ENCODE peak calls at places on chromosomes 4 and X, in seven cellular contexts. M, C, R, Q, T, K and O are unnamed samples.

GRCh38 chrX:103878466-103879151 is 46.6 kb upstream of the RAB9B start:
- DNase-seq in M (peak; percentile 15), C (no peak), R (peak; percentile 75), Q (no peak), T (no peak), K (no peak), O (peak; percentile 77)

GRCh38 chr4:167775374-167775773 is 317.0 kb upstream of the ANXA10 start:
- DNase-seq in M (no peak), C (no peak), R (no peak), Q (no peak), T (no peak), K (no peak), O (peak; percentile 69)

GRCh38 chrX:54808109-54808604 is 612 bp downstream of the MAGED2 start:
- DNase-seq in M (peak; percentile 83), C (peak; percentile 79), R (peak; percentile 53), Q (peak; percentile 79), T (peak; percentile 73), K (peak; percentile 65), O (no peak)

GRCh38 chrX:40008841-40009461 is 88.8 kb downstream of the BCOR start:
- DNase-seq in M (peak; percentile 60), C (peak; percentile 73), R (peak; percentile 43), Q (peak; percentile 69), T (no peak), K (no peak), O (no peak)

GRCh38 chr4:139709660-139710059 is 44.0 kb downstream of the MGST2 start:
- DNase-seq in M (no peak), C (no peak), R (no peak), Q (no peak), T (no peak), K (no peak), O (no peak)

GRCh38 chr4:132792305-132792704 is 356.8 kb upstream of the PCDH10 start:
- DNase-seq in M (no peak), C (no peak), R (no peak), Q (no peak), T (no peak), K (no peak), O (no peak)

GRCh38 chr4:134470544-134470943 is 269.0 kb upstream of the PABPC4L start:
- DNase-seq in M (no peak), C (no peak), R (no peak), Q (no peak), T (no peak), K (peak; percentile 58), O (peak; percentile 20)

GRCh38 chr4:1708581-1708980 is 3.5 kb downstream of the SLBP start:
- DNase-seq in M (no peak), C (no peak), R (no peak), Q (no peak), T (no peak), K (no peak), O (no peak)

GRCh38 chrX:77442728-77443127 is 4.5 kb upstream of the FGF16 start:
- DNase-seq in M (no peak), C (no peak), R (peak; percentile 84), Q (no peak), T (no peak), K (no peak), O (peak; percentile 56)

GRCh38 chr4:89270792-89271191 is 36.8 kb downstream of the GPRIN3 start:
- DNase-seq in M (no peak), C (no peak), R (no peak), Q (no peak), T (no peak), K (no peak), O (no peak)

GRCh38 chr4:89266128-89266527 is 41.5 kb downstream of the GPRIN3 start:
- DNase-seq in M (no peak), C (no peak), R (no peak), Q (no peak), T (no peak), K (no peak), O (no peak)

GRCh38 chr4:89267392-89267791 is 40.2 kb downstream of the GPRIN3 start:
- DNase-seq in M (peak; percentile 41), C (no peak), R (no peak), Q (no peak), T (no peak), K (no peak), O (no peak)

GRCh38 chr4:89268572-89269180 is 38.9 kb downstream of the GPRIN3 start:
- DNase-seq in M (no peak), C (no peak), R (no peak), Q (no peak), T (peak; percentile 25), K (no peak), O (no peak)

GRCh38 chr4:89269267-89269666 is 38.3 kb downstream of the GPRIN3 start:
- DNase-seq in M (no peak), C (no peak), R (no peak), Q (no peak), T (no peak), K (no peak), O (no peak)
- H3K27ac ChIP-seq in M (no peak overlapping the region), C (no peak overlapping the region), R (no peak overlapping the region), Q (no peak overlapping the region), T (no peak overlapping the region), K (no peak overlapping the region), O (no peak overlapping the region)

GRCh38 chrX:153726286-153727107 is 1.8 kb downstream of the ABCD1 start:
- DNase-seq in M (peak; percentile 67), C (no peak), R (peak; percentile 73), Q (peak; percentile 82), T (peak; percentile 43), K (peak; percentile 93), O (no peak)
- H3K4me1 ChIP-seq in M (peaks cover 42% of the 10 kb centered on the region), C (peaks cover 52% of the 10 kb centered on the region), R (peaks cover 18% of the 10 kb centered on the region), Q (peaks cover 27% of the 10 kb centered on the region), T (no peaks in the 10 kb centered on the region), K (peaks cover 43% of the 10 kb centered on the region), O (no peaks in the 10 kb centered on the region)

DNA sequence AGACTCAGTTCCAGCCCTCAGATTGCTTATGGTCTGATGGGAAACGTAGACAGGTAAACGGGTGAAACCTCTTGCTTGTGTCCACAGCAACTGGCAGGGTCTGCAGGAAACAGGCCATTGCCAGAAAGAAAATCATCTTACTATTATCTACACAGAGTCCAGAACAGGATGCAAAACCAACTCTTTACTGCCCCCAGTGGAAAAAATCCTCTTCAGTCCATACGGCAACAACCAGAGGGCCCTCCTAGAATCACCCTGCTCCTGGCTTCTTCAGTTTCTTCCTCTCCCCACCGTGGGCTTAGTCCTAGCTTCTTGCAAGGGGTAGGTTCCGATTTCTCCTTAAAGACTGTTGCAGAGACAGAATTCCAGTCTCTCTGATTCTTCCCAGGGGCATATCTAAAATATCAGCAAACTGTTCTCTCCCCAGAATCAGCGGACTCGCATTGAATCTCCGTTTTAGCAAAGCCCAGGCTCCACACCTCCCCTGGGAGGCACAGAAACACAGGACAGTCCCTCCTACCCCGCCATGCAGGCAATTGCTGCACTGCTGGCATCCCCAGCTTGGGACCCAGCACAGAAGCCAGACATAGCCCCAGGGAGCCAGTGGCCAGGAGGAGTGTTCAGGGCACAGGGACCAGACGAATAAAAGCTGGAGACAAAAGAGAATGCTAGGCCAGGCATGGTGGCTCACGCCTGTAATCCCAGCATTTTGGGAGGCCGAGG is 41.0 kb upstream of the SH3RF1 start:
- DNase-seq in M (peak; percentile 32), C (no peak), R (peak; percentile 60), Q (no peak), T (peak; percentile 36), K (peak; percentile 60), O (peak; percentile 23)
- H3K27ac ChIP-seq in M (no peak overlapping the region), C (no peak overlapping the region), R (no peak overlapping the region), Q (no peak overlapping the region), T (no peak overlapping the region), K (no peak overlapping the region), O (no peak overlapping the region)

GRCh38 chr4:23853986-23854385 is 35.9 kb downstream of the PPARGC1A start:
- DNase-seq in M (no peak), C (no peak), R (no peak), Q (no peak), T (no peak), K (no peak), O (no peak)

GRCh38 chr4:23857353-23857752 is 32.5 kb downstream of the PPARGC1A start:
- DNase-seq in M (no peak), C (no peak), R (peak; percentile 21), Q (no peak), T (no peak), K (no peak), O (peak; percentile 4)

GRCh38 chr4:23851455-23851854 is 38.4 kb downstream of the PPARGC1A start:
- DNase-seq in M (no peak), C (no peak), R (no peak), Q (no peak), T (no peak), K (no peak), O (no peak)

GRCh38 chr4:23855912-23856605 is 33.8 kb downstream of the PPARGC1A start:
- DNase-seq in M (no peak), C (no peak), R (peak; percentile 33), Q (no peak), T (no peak), K (no peak), O (no peak)

DNA sequence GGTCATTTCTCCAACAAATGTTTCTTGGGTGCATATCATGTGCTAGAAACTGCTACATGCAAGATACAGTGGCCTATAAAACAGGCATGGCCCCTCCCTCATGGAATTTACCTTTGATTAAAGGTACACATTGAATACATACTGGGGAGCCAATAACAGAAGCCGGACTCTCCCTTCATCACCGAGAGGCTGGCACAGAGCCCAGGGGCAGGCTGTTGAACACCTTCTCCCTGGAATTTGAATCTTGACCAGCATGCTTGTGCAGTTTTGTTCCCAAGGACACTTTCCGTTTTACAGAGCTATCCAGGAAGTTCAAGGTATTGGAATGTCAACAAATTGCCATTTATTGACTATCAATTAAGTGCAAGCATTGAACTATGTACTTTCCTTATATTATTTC is 33.2 kb downstream of the PPARGC1A start:
- DNase-seq in M (peak; percentile 42), C (no peak), R (no peak), Q (peak; percentile 76), T (no peak), K (no peak), O (no peak)
- H3K4me1 ChIP-seq in M (peaks cover 32% of the 10 kb centered on the region), C (no peaks in the 10 kb centered on the region), R (no peaks in the 10 kb centered on the region), Q (peaks cover 3% of the 10 kb centered on the region), T (no peaks in the 10 kb centered on the region), K (no peaks in the 10 kb centered on the region), O (no peaks in the 10 kb centered on the region)

GRCh38 chr4:109295081-109295480 is 7.4 kb downstream of the COL25A1 start:
- DNase-seq in M (no peak), C (no peak), R (no peak), Q (no peak), T (no peak), K (no peak), O (no peak)
- H3K27ac ChIP-seq in M (no peak overlapping the region), C (no peak overlapping the region), R (no peak overlapping the region), Q (no peak overlapping the region), T (no peak overlapping the region), K (no peak overlapping the region), O (no peak overlapping the region)

GRCh38 chr4:7824218-7824617 is 115.4 kb downstream of the AFAP1 start:
- DNase-seq in M (no peak), C (no peak), R (no peak), Q (no peak), T (no peak), K (peak; percentile 27), O (no peak)
- H3K4me1 ChIP-seq in M (peaks cover 66% of the 10 kb centered on the region), C (peaks cover 33% of the 10 kb centered on the region), R (peaks cover 65% of the 10 kb centered on the region), Q (peaks cover 37% of the 10 kb centered on the region), T (no peaks in the 10 kb centered on the region), K (no peaks in the 10 kb centered on the region), O (peaks cover 7% of the 10 kb centered on the region)

DNA sequence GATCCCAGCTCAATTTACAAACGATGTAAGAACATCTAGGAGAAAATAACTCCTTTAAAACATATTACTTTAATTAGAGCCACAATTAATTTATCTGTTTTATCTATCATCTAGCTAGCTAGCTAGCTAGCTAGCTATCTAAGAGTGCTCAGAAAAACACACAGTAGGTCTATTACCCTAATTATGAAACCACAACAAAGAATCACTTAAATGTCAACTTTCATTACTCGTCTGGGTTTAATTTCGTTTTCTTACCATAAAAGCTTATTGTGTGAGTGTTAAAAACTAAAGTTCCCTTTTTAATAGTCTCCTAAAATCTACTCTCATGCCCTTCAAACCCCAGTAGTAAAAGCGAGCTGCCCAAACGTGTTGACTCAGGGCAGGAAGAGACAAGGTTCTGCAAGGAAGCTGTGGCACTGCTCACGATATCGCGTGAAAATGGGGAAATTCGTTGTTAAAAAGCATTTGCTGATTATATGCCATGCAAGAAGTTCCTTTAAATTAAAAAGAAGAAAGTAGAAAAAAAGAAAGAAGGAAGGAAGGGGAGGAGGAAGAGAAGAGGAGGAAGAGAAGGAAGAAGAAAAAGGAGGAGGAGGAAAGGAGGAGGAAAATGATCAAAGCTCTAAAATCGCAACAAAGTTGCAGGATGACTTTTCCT is 617 bp downstream of the MBNL3 start:
- DNase-seq in M (no peak), C (no peak), R (peak; percentile 68), Q (no peak), T (peak; percentile 7), K (peak; percentile 74), O (peak; percentile 46)
- H3K27ac ChIP-seq in M (peak overlapping the region; percentile 55), C (peak overlapping the region; percentile 94), R (peak overlapping the region; percentile 36), Q (peak overlapping the region; percentile 89), T (peak overlapping the region; percentile 89), K (peak overlapping the region; percentile 41), O (peak overlapping the region; percentile 91)